ENCODE peak calls at places on chromosomes 16 and 17, in five cellular contexts. One of them, this sample, is unnamed. For H3K9me3 and H3K4me1, the result is how much of the 10 kb centered on the place peaks cover.

GRCh38 chr17:5705081-5705875 is 121.0 kb upstream of the NLRP1 start:
- DNase-seq in left ventricle myocardium inferior: no peak
- DNase-seq in testis: no peak
- DNase-seq in astrocyte: no peak
- DNase-seq in psoas muscle: no peak
- DNase-seq in this sample: no peak

GRCh38 chr17:82000803-82001649 is 21.7 kb downstream of the CENPX start:
- DNase-seq in astrocyte: no peak
- DNase-seq in psoas muscle: no peak
- DNase-seq in testis: no peak
- DNase-seq in left ventricle myocardium inferior: no peak
- DNase-seq in this sample: no peak

GRCh38 chr17:15446036-15446435 is 21.4 kb downstream of the CDRT4 start:
- DNase-seq in psoas muscle: no peak
- DNase-seq in testis: peak
- DNase-seq in left ventricle myocardium inferior: no peak
- DNase-seq in astrocyte: no peak
- DNase-seq in this sample: peak

GRCh38 chr16:17691621-17692231 is 221.0 kb upstream of the XYLT1 start:
- DNase-seq in left ventricle myocardium inferior: no peak
- DNase-seq in testis: no peak
- DNase-seq in psoas muscle: no peak
- DNase-seq in astrocyte: no peak
- DNase-seq in this sample: no peak

GRCh38 chr17:64150237-64151015 is 20.5 kb upstream of the ERN1 start:
- DNase-seq in left ventricle myocardium inferior: no peak
- DNase-seq in psoas muscle: peak
- DNase-seq in testis: no peak
- DNase-seq in astrocyte: no peak
- DNase-seq in this sample: no peak

GRCh38 chr17:2704031-2704889 is 7.3 kb downstream of the CLUH start:
- DNase-seq in psoas muscle: peak
- DNase-seq in testis: no peak
- DNase-seq in left ventricle myocardium inferior: no peak
- DNase-seq in astrocyte: no peak
- DNase-seq in this sample: peak

GRCh38 chr16:66503030-66503429 is 46.9 kb downstream of the TK2 start:
- DNase-seq in psoas muscle: no peak
- DNase-seq in testis: peak
- DNase-seq in astrocyte: no peak
- DNase-seq in left ventricle myocardium inferior: peak
- DNase-seq in this sample: peak

GRCh38 chr16:88654363-88655052 is 3.7 kb upstream of the CYBA start:
- DNase-seq in left ventricle myocardium inferior: no peak
- DNase-seq in astrocyte: no peak
- DNase-seq in psoas muscle: no peak
- DNase-seq in testis: no peak
- DNase-seq in this sample: peak

GRCh38 chr17:72702136-72702735 is 390.3 kb downstream of the SLC39A11 start:
- DNase-seq in psoas muscle: no peak
- DNase-seq in left ventricle myocardium inferior: no peak
- DNase-seq in testis: no peak
- DNase-seq in astrocyte: peak
- DNase-seq in this sample: peak

GRCh38 chr17:4944554-4945175 is 3.7 kb downstream of the PFN1 start:
- DNase-seq in astrocyte: no peak
- DNase-seq in testis: no peak
- DNase-seq in psoas muscle: no peak
- DNase-seq in left ventricle myocardium inferior: no peak
- DNase-seq in this sample: peak

GRCh38 chr17:40491486-40491885 is 9.9 kb downstream of the TNS4 start:
- DNase-seq in astrocyte: no peak
- DNase-seq in left ventricle myocardium inferior: no peak
- DNase-seq in testis: no peak
- DNase-seq in psoas muscle: no peak
- DNase-seq in this sample: no peak

GRCh38 chr16:24543949-24544348 is 4.6 kb downstream of the RBBP6 start:
- DNase-seq in left ventricle myocardium inferior: no peak
- DNase-seq in testis: no peak
- DNase-seq in psoas muscle: no peak
- DNase-seq in astrocyte: peak
- DNase-seq in this sample: no peak
- H3K27ac ChIP-seq in left ventricle myocardium inferior: peak
- H3K27ac ChIP-seq in testis: no peak
- H3K27ac ChIP-seq in psoas muscle: peak
- H3K27ac ChIP-seq in astrocyte: peak
- H3K27ac ChIP-seq in this sample: peak

GRCh38 chr17:510223-510917 is 157.8 kb upstream of the RPH3AL start:
- DNase-seq in left ventricle myocardium inferior: no peak
- DNase-seq in testis: no peak
- DNase-seq in astrocyte: no peak
- DNase-seq in psoas muscle: no peak
- DNase-seq in this sample: no peak

GRCh38 chr17:511001-511690 is 158.5 kb upstream of the RPH3AL start:
- DNase-seq in left ventricle myocardium inferior: no peak
- DNase-seq in astrocyte: peak
- DNase-seq in testis: no peak
- DNase-seq in psoas muscle: peak
- DNase-seq in this sample: peak

GRCh38 chr17:512926-513325 is 160.3 kb upstream of the RPH3AL start:
- DNase-seq in testis: peak
- DNase-seq in astrocyte: no peak
- DNase-seq in psoas muscle: no peak
- DNase-seq in left ventricle myocardium inferior: no peak
- DNase-seq in this sample: no peak

GRCh38 chr17:511833-512251 is 159.2 kb upstream of the RPH3AL start:
- DNase-seq in psoas muscle: no peak
- DNase-seq in testis: no peak
- DNase-seq in astrocyte: peak
- DNase-seq in left ventricle myocardium inferior: no peak
- DNase-seq in this sample: peak

GRCh38 chr17:512311-512710 is 159.7 kb upstream of the RPH3AL start:
- DNase-seq in astrocyte: no peak
- DNase-seq in left ventricle myocardium inferior: no peak
- DNase-seq in testis: no peak
- DNase-seq in psoas muscle: no peak
- DNase-seq in this sample: no peak
- H3K9me3 ChIP-seq in astrocyte: under half
- H3K9me3 ChIP-seq in left ventricle myocardium inferior: under half
- H3K9me3 ChIP-seq in testis: under half
- H3K9me3 ChIP-seq in psoas muscle: under half
- H3K9me3 ChIP-seq in this sample: under half

GRCh38 chr16:568401-569258 is 1.1 kb upstream of the PIGQ start:
- DNase-seq in astrocyte: no peak
- DNase-seq in psoas muscle: no peak
- DNase-seq in left ventricle myocardium inferior: no peak
- DNase-seq in testis: no peak
- DNase-seq in this sample: peak

GRCh38 chr16:566475-567361 is at the start of gene NHLRC4:
- DNase-seq in astrocyte: no peak
- DNase-seq in psoas muscle: peak
- DNase-seq in testis: peak
- DNase-seq in left ventricle myocardium inferior: peak
- DNase-seq in this sample: peak

GRCh38 chr16:572865-573650 is 3.3 kb downstream of the PIGQ start:
- DNase-seq in left ventricle myocardium inferior: no peak
- DNase-seq in testis: no peak
- DNase-seq in psoas muscle: no peak
- DNase-seq in astrocyte: no peak
- DNase-seq in this sample: no peak

GRCh38 chr16:567362-568256 is 804 bp downstream of the NHLRC4 start:
- DNase-seq in left ventricle myocardium inferior: no peak
- DNase-seq in psoas muscle: no peak
- DNase-seq in testis: no peak
- DNase-seq in astrocyte: no peak
- DNase-seq in this sample: no peak

DNA sequence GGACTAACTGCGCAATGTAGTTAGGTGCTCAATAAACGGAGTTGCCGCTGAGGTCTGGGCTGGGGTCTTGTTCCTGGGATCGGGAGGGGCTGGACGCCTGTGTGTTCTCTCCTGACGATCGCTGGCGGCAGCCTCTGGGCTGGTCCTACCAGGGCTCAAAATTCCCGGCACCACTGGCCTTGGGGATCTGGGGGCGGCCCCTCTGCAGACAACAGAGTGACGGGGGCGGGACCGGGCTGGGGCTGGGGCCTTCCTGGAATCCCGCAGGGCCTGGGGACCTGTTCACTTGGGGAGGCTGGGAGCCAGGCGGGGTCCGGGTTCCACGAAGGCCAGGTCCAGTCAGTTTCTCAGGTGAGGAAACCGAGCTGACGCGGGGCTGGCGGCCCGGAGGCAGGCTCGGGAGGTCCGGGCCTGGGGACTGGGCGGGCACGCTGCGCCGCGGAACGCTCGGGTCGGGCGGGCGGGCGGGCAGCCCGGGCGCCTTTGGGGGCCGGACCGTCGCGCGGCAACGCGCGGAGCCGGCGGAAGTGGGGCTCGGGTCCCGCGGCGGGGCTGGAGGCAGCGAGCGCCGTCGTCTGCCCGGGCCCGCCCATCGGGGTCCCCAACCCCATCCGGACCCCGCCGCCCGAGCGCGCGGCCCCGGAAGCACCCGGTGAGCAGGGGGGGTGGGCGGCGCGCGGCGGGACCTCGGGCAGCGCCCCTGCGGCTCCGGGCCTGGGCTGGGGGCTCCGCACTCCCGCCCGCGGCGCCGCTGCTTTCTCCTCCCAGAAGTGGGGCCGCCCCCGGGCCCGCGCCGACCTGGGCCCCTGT is at the start of gene PIGQ:
- DNase-seq in testis: peak
- DNase-seq in astrocyte: peak
- DNase-seq in left ventricle myocardium inferior: peak
- DNase-seq in psoas muscle: peak
- DNase-seq in this sample: peak
- H3K4me1 ChIP-seq in testis: half or more
- H3K4me1 ChIP-seq in astrocyte: under half
- H3K4me1 ChIP-seq in left ventricle myocardium inferior: under half
- H3K4me1 ChIP-seq in psoas muscle: under half
- H3K4me1 ChIP-seq in this sample: under half

GRCh38 chr17:29514792-29515191 is 52.0 kb downstream of the ABHD15 start:
- DNase-seq in psoas muscle: no peak
- DNase-seq in astrocyte: peak
- DNase-seq in testis: no peak
- DNase-seq in left ventricle myocardium inferior: no peak
- DNase-seq in this sample: no peak

GRCh38 chr17:29518359-29518758 is 48.5 kb downstream of the ABHD15 start:
- DNase-seq in testis: no peak
- DNase-seq in astrocyte: no peak
- DNase-seq in left ventricle myocardium inferior: no peak
- DNase-seq in psoas muscle: no peak
- DNase-seq in this sample: no peak
- H3K27ac ChIP-seq in testis: no peak
- H3K27ac ChIP-seq in astrocyte: no peak
- H3K27ac ChIP-seq in left ventricle myocardium inferior: no peak
- H3K27ac ChIP-seq in psoas muscle: no peak
- H3K27ac ChIP-seq in this sample: no peak

DNA sequence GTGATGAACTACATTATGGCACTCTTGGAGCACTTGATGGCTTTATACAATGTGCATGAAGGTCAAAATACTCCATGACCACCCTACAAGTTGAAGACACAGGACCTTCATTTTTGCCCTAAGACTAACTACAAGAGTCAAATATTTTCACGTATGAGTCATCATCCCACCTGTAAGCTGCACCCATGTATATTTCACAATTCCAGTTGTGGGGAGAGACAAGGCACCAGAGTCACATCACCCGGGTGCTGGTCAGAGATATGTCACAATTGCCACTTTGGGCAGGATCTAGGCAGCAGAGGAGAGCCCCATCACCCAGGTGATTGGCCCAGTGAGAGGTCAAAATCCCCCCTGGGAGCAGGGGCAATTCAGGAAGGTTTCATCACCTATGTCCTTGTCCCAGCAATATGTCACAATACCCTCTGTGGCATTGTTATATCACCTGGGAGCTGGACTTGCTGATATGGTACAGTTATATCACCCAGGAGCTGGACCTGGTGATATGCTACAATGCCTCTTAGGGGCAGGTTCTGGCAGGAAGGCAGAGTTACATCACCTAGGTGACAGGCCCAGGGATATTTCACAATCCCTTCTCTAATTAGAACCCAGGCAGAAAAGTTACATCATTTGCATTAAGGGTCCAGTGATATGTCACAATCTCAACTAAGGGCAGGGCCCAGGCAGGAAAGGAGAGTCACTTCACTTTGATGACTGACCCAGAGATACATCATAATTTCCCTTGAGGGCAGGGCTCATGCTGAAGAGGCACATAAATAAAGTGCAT is 1839.2 kb downstream of the TP53TG3F start:
- DNase-seq in astrocyte: no peak
- DNase-seq in left ventricle myocardium inferior: no peak
- DNase-seq in testis: no peak
- DNase-seq in psoas muscle: no peak
- DNase-seq in this sample: no peak
- H3K9me3 ChIP-seq in astrocyte: under half
- H3K9me3 ChIP-seq in left ventricle myocardium inferior: under half
- H3K9me3 ChIP-seq in testis: under half
- H3K9me3 ChIP-seq in psoas muscle: under half
- H3K9me3 ChIP-seq in this sample: under half

This sample was measured in osteoblast.